ENCODE peak calls at places on chromosome 15, in seven cellular contexts. X is GM12878, S is HCT116, H is endothelial cell of umbilical vein, U is K562, O is HepG2, A is H1. V is an unnamed sample.
A peak's percentile ranks its signal among the peaks of the same experiment; 100 is the strongest.

GRCh38 chr15:37973856-37974255 is 39.4 kb downstream of the TMCO5A start:
- DNase-seq in A (no peak), X (no peak), O (no peak), H (no peak), U (no peak), S (no peak), V (no peak)

GRCh38 chr15:49855917-49856637 is 235.2 kb downstream of the DTWD1 start:
- DNase-seq in S (no peak), U (no peak), O (no peak), H (no peak), A (no peak), X (no peak), V (no peak)

GRCh38 chr15:50890751-50891150 is 17.7 kb upstream of the AP4E1 start:
- DNase-seq in A (no peak), U (no peak), H (no peak), X (no peak), S (no peak), O (no peak), V (no peak)

GRCh38 chr15:52228928-52229327 is 37.7 kb upstream of the GNB5 start:
- DNase-seq in O (peak; percentile 49), H (no peak), A (peak; percentile 58), U (peak; percentile 14), X (no peak), S (peak; percentile 13), V (no peak)

GRCh38 chr15:55394694-55395093 is 13.5 kb downstream of the CCPG1 start:
- DNase-seq in U (no peak), S (no peak), O (no peak), X (no peak), A (no peak), H (no peak), V (no peak)

GRCh38 chr15:85151861-85152260 is 170.2 kb downstream of the PDE8A start:
- DNase-seq in X (no peak), O (no peak), U (no peak), S (no peak), H (no peak), A (no peak), V (no peak)

GRCh38 chr15:35693887-35694286 is 147.9 kb upstream of the DPH6 start:
- DNase-seq in S (no peak), H (no peak), O (peak; percentile 38), A (no peak), U (no peak), X (no peak), V (no peak)

GRCh38 chr15:48637639-48638038 is 7.9 kb downstream of the FBN1 start:
- DNase-seq in O (no peak), X (no peak), U (no peak), S (no peak), A (no peak), H (no peak), V (no peak)

GRCh38 chr15:30925686-30926085 is 22.0 kb downstream of the FAN1 start:
- DNase-seq in O (no peak), A (no peak), X (no peak), U (no peak), S (no peak), H (no peak), V (no peak)

GRCh38 chr15:30928076-30928475 is 24.4 kb downstream of the FAN1 start:
- DNase-seq in X (no peak), U (no peak), H (no peak), S (no peak), A (no peak), O (no peak), V (no peak)

GRCh38 chr15:30929064-30929669 is 25.5 kb downstream of the FAN1 start:
- DNase-seq in X (no peak), O (no peak), S (no peak), A (no peak), H (no peak), U (no peak), V (no peak)

GRCh38 chr15:30926161-30926560 is 22.4 kb downstream of the FAN1 start:
- DNase-seq in O (no peak), A (no peak), X (no peak), H (no peak), U (no peak), S (no peak), V (no peak)

GRCh38 chr15:30927148-30927761 is 23.5 kb downstream of the FAN1 start:
- DNase-seq in H (no peak), A (no peak), U (no peak), S (no peak), O (no peak), X (no peak), V (no peak)
- TF ChIP-seq POLR2AphosphoS5 in H (no peak), A (no peak), U (no peak), S (no peak), O (no peak), X (no peak), V (no peak)

DNA sequence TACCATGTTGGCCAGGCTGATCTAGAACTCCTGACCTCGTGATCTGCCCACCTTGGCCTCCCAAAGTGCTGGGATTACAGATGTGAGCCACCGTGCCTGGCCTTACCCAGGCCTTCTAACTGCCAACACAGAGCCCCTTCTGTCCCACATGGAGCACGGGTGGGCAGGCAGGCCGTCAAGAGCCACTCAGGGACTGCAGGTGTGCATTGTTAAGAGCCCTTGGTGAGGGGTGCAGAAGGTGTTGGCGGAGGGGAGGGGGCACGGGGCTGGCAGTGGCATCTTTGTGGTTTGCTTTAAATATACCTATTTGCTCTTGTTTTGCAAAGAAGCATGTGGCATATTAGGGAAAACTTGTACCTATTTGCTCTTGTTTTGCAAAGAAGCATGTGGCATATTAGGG is 37.3 kb downstream of the SMAD6 start:
- DNase-seq in X (no peak), A (no peak), H (no peak), O (no peak), S (no peak), U (no peak), V (no peak)
- TF ChIP-seq EZH2 in X (no peak), A (no peak), H (no peak), O (no peak), S (no peak), U (no peak), V (no peak)

GRCh38 chr15:69303337-69304175 is 4.8 kb downstream of the PAQR5 start:
- DNase-seq in X (no peak), S (no peak), O (no peak), A (no peak), U (peak; percentile 27), H (no peak), V (no peak)

GRCh38 chr15:69304176-69304533 is 5.4 kb downstream of the PAQR5 start:
- DNase-seq in X (no peak), H (no peak), A (no peak), U (no peak), S (peak; percentile 35), O (peak; percentile 25), V (no peak)

GRCh38 chr15:69305204-69305931 is 6.7 kb downstream of the PAQR5 start:
- DNase-seq in U (peak; percentile 56), A (no peak), H (peak; percentile 50), O (peak; percentile 52), X (no peak), S (peak; percentile 74), V (no peak)

GRCh38 chr15:69307939-69308338 is 9.2 kb downstream of the PAQR5 start:
- DNase-seq in A (no peak), S (no peak), H (no peak), O (no peak), U (no peak), X (no peak), V (no peak)

DNA sequence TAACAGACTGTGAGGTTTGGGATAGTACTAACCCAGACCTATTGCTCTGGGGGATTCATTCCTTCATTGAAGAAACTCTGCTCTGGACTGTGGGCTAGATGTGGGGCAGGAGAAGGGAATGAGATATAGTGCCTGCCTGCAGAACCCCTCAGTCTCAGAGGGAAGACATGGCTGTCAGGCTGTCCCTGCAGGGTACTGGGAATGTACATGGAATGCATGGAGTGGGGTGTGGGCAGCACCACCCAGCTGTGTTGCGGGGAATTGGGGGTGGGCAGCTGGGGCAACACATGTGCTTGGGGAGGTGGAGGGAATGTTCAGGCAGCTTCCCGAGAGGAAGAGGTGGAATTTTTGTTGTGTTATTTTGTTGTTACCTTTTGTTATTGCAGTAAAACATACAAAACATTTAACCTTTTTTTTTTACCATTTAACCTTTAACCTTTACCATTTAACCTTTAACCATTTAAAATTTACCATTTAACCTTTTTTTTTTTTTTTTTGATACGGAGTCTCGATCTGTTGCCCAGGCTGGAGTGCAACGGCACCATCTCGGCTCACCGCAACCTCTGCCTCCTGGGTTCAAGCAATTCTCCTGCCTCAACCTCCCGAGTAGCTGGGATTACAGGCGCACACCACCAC is 7.3 kb downstream of the PAQR5 start:
- DNase-seq in O (no peak), A (no peak), S (no peak), X (no peak), U (no peak), H (no peak), V (no peak)
- H3K9ac ChIP-seq in O (no peak overlapping the region), A (no peak overlapping the region), S (peak overlapping the region; percentile 56), X (no peak overlapping the region), U (no peak overlapping the region), H (no peak overlapping the region), V (no peak overlapping the region)

DNA sequence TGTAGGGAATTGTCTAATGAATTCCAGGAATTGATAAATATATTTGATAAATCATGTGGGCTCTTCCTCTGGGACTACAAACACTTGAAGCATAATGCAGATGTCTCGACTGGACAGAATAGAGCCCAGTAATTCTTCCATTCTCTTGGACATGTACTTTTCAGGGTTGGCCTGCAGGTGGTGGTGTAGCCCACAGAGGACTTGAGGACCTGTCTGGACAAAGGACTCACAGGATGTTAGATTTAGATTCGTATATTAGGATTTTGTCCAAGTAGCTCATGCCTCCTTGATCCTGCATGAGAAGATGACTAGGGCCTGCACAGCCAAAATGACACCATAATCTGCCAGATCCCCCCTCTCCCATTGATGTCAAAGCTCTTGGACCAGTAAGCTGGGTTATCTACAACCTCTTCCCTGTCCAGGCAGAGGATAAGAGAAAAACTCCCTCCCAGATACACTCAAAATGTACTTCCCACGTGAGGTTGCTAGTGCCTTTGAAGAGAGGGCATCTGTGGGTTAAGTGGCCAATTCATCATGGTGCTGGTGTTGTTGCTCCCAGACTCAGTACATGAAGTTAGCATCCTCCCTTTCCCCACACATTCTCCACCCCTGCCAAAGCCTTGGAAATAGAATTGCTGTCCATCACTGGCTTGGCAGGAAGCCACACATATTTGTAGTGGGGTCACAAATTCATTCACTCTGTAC is 88.6 kb upstream of the ZNF280D start:
- DNase-seq in A (peak; percentile 59), U (peak; percentile 66), S (peak; percentile 48), H (peak; percentile 77), O (peak; percentile 43), X (no peak), V (no peak)
- TF ChIP-seq POLR2AphosphoS5 in A (no peak), U (no peak), S (no peak), H (no peak), O (no peak), X (no peak), V (no peak)

GRCh38 chr15:67839929-67840746 is at the start of gene RNU6-1:
- DNase-seq in A (peak; percentile 88), H (peak; percentile 93), O (peak; percentile 80), S (peak; percentile 81), X (peak; percentile 88), U (peak; percentile 96), V (peak; percentile 93)

GRCh38 chr15:67836955-67837354 is 2.9 kb downstream of the RNU6-1 start:
- DNase-seq in X (no peak), O (no peak), A (no peak), U (no peak), S (no peak), H (no peak), V (no peak)

GRCh38 chr15:67840747-67841634 is 1.1 kb upstream of the RNU6-1 start:
- DNase-seq in S (no peak), O (peak; percentile 50), U (no peak), X (no peak), A (no peak), H (peak; percentile 51), V (no peak)

GRCh38 chr15:67839358-67839928 is 402 bp downstream of the RNU6-1 start:
- DNase-seq in S (peak; percentile 34), X (no peak), H (peak; percentile 73), A (no peak), O (peak; percentile 40), U (peak; percentile 71), V (peak; percentile 32)

GRCh38 chr15:67838789-67839332 is 984 bp downstream of the RNU6-1 start:
- DNase-seq in U (no peak), O (peak; percentile 56), S (no peak), H (no peak), X (no peak), A (peak; percentile 81), V (no peak)
- TF ChIP-seq EZH2 in U (no peak), O (no peak), S (no peak), H (no peak), X (no peak), A (peak; percentile 39), V (no peak)

V was measured in SK-N-MC.